ENCODE peak calls at places on chromosomes 13 and 19, in nine cellular contexts. W, Y, D, I, S, N, X, K and J are unnamed samples.
A peak's percentile ranks its signal among the peaks of the same experiment; 100 is the strongest.

GRCh38 chr19:1566392-1567115 is 1.6 kb downstream of the MEX3D start:
- DNase-seq in I (peak; percentile 54), X (peak; percentile 62), Y (peak; percentile 90), K (peak; percentile 59), D (no peak), S (peak; percentile 61), W (no peak), N (no peak), J (no peak)

GRCh38 chr19:54478677-54479266 is 5.7 kb upstream of the CDC42EP5 start:
- DNase-seq in I (peak; percentile 76), X (no peak), K (no peak), Y (peak; percentile 80), S (no peak), N (no peak), D (no peak), W (no peak), J (peak; percentile 72)

GRCh38 chr19:15432629-15433518 is 14.1 kb upstream of the AKAP8L start:
- DNase-seq in I (peak; percentile 79), X (peak; percentile 93), K (peak; percentile 87), N (peak; percentile 85), Y (peak; percentile 90), S (peak; percentile 95), W (peak; percentile 63), D (peak; percentile 64), J (peak; percentile 60)

GRCh38 chr19:46451352-46451751 is 20.0 kb downstream of the PNMA8A start:
- DNase-seq in X (no peak), I (no peak), D (no peak), K (no peak), S (no peak), Y (no peak), W (no peak), N (no peak), J (no peak)

GRCh38 chr19:342128-342455 is 2.5 kb downstream of the MIER2 start:
- DNase-seq in K (no peak), I (no peak), N (no peak), W (no peak), S (no peak), D (no peak), X (no peak), Y (no peak), J (no peak)

GRCh38 chr19:54470991-54471782 is 1.9 kb downstream of the CDC42EP5 start:
- DNase-seq in I (peak; percentile 86), Y (peak; percentile 45), S (peak; percentile 48), K (no peak), W (no peak), N (no peak), D (no peak), X (peak; percentile 63), J (no peak)

GRCh38 chr13:54486421-54487166 is 1458.0 kb downstream of the OLFM4 start:
- DNase-seq in N (no peak), X (no peak), S (no peak), W (no peak), Y (no peak), I (no peak), K (no peak), D (no peak), J (no peak)

GRCh38 chr19:5850743-5851293 is 431 bp downstream of the FUT3 start:
- DNase-seq in N (no peak), X (peak; percentile 62), Y (no peak), K (no peak), I (no peak), D (no peak), S (no peak), W (no peak), J (no peak)

GRCh38 chr13:46296920-46297319 is 85.2 kb downstream of the LRRC63 start:
- DNase-seq in W (no peak), X (no peak), Y (no peak), I (no peak), N (no peak), K (no peak), S (no peak), D (no peak), J (no peak)

GRCh38 chr19:32345261-32346207 is at the start of gene ZNF507:
- DNase-seq in K (peak; percentile 81), Y (peak; percentile 86), D (peak; percentile 25), X (peak; percentile 84), S (peak; percentile 83), W (peak; percentile 47), I (peak; percentile 86), N (peak; percentile 73), J (peak; percentile 37)

GRCh38 chr13:67123165-67123564 is 107.0 kb downstream of the PCDH9 start:
- DNase-seq in W (no peak), D (no peak), S (no peak), Y (no peak), X (no peak), I (peak; percentile 28), N (no peak), K (no peak), J (no peak)

GRCh38 chr19:55463583-55464031 is 944 bp downstream of the C19orf85 start:
- DNase-seq in S (no peak), I (no peak), W (no peak), Y (no peak), D (no peak), N (no peak), X (no peak), K (no peak), J (no peak)

GRCh38 chr13:40445557-40445990 is 220.9 kb downstream of the FOXO1 start:
- DNase-seq in D (peak; percentile 96), S (peak; percentile 75), K (no peak), X (peak; percentile 19), W (no peak), I (no peak), Y (peak; percentile 36), N (no peak), J (no peak)

GRCh38 chr13:48773531-48774275 is 120.0 kb downstream of the CYSLTR2 start:
- DNase-seq in K (no peak), W (no peak), Y (no peak), I (no peak), S (no peak), X (no peak), D (no peak), N (no peak), J (no peak)

GRCh38 chr13:38167164-38167822 is 182.4 kb upstream of the UFM1 start:
- DNase-seq in K (no peak), W (no peak), X (no peak), I (no peak), D (no peak), S (no peak), Y (no peak), N (no peak), J (no peak)

GRCh38 chr19:38831142-38831605 is 420 bp downstream of the ECH1 start:
- DNase-seq in N (no peak), X (peak; percentile 88), S (peak; percentile 88), D (no peak), I (peak; percentile 96), W (peak; percentile 25), Y (peak; percentile 56), K (no peak), J (no peak)

GRCh38 chr13:113815151-113816058 is 48.5 kb downstream of the GAS6 start:
- DNase-seq in Y (no peak), W (no peak), K (no peak), I (no peak), D (peak; percentile 59), N (no peak), S (no peak), X (no peak), J (no peak)

GRCh38 chr19:54792814-54793213 is 10.6 kb upstream of the KIR2DL4 start:
- DNase-seq in D (no peak), Y (no peak), W (no peak), I (no peak), S (no peak), K (no peak), N (no peak), X (no peak), J (no peak)

GRCh38 chr19:36436531-36436930 is 18.1 kb upstream of the ZFP82 start:
- DNase-seq in W (no peak), Y (no peak), I (no peak), N (no peak), S (no peak), X (no peak), K (no peak), D (no peak), J (no peak)

GRCh38 chr13:113357529-113357928 is 6.4 kb downstream of the GRTP1 start:
- DNase-seq in D (no peak), X (no peak), N (no peak), Y (no peak), K (no peak), W (no peak), S (no peak), I (no peak), J (no peak)

GRCh38 chr13:91664036-91664435 is 265.6 kb downstream of the GPC5 start:
- DNase-seq in D (no peak), I (no peak), Y (no peak), K (no peak), W (no peak), S (no peak), N (no peak), X (no peak), J (no peak)

GRCh38 chr13:21522847-21523246 is 63.7 kb upstream of the ZDHHC20 start:
- DNase-seq in I (no peak), S (no peak), Y (no peak), D (no peak), K (no peak), W (no peak), X (no peak), N (no peak), J (no peak)

GRCh38 chr13:48775804-48776203 is 122.1 kb downstream of the CYSLTR2 start:
- DNase-seq in X (no peak), S (no peak), Y (no peak), K (no peak), W (no peak), I (no peak), N (no peak), D (no peak), J (no peak)

GRCh38 chr19:3976495-3977241 is 5.8 kb upstream of the DAPK3 start:
- DNase-seq in Y (peak; percentile 34), S (no peak), D (no peak), X (no peak), K (no peak), N (no peak), I (no peak), W (no peak), J (no peak)

GRCh38 chr19:14494910-14495677 is 833 bp downstream of the GIPC1 start:
- DNase-seq in I (peak; percentile 31), Y (no peak), K (no peak), W (no peak), S (no peak), X (peak; percentile 70), N (no peak), D (no peak), J (no peak)